ENCODE peak calls at places on chromosome 2, in five cellular contexts. C, M, P, A and X are unnamed samples.

GRCh38 chr2:112004246-112004645 is 50.8 kb upstream of the TMEM87B start:
- DNase-seq in A (no peak), C (no peak), M (peak; percentile 24), P (no peak), X (no peak)

GRCh38 chr2:149064365-149064841 is 25.9 kb downstream of the LYPD6B start:
- DNase-seq in C (no peak), A (no peak), P (no peak), M (no peak), X (no peak)

GRCh38 chr2:36173760-36174362 is 181.7 kb upstream of the CRIM1 start:
- DNase-seq in A (no peak), C (no peak), P (no peak), M (no peak), X (no peak)

GRCh38 chr2:59025157-59025757 is 784.1 kb upstream of the FANCL start:
- DNase-seq in M (peak; percentile 63), C (no peak), A (no peak), P (peak; percentile 26), X (no peak)

GRCh38 chr2:226031078-226031937 is 631.8 kb downstream of the NYAP2 start:
- DNase-seq in P (peak; percentile 59), M (peak; percentile 83), C (no peak), A (peak; percentile 75), X (peak; percentile 16)

GRCh38 chr2:134739261-134739878 is 20.6 kb upstream of the TMEM163 start:
- DNase-seq in A (no peak), P (no peak), M (no peak), C (no peak), X (no peak)

GRCh38 chr2:53515435-53516332 is 251.9 kb upstream of the CHAC2 start:
- DNase-seq in C (no peak), P (no peak), M (no peak), A (no peak), X (no peak)

GRCh38 chr2:134518101-134518500 is 200.7 kb downstream of the TMEM163 start:
- DNase-seq in P (no peak), C (no peak), A (no peak), M (no peak), X (no peak)

GRCh38 chr2:191869178-191869577 is 22.3 kb upstream of the CAVIN2 start:
- DNase-seq in M (peak; percentile 84), C (no peak), A (no peak), P (peak; percentile 68), X (no peak)

GRCh38 chr2:101881131-101881530 is 110.6 kb upstream of the IL1R2 start:
- DNase-seq in M (no peak), C (no peak), A (no peak), P (no peak), X (no peak)

GRCh38 chr2:54954705-54955357 is 95.4 kb downstream of the RTN4 start:
- DNase-seq in P (no peak), M (no peak), A (no peak), C (no peak), X (no peak)

GRCh38 chr2:39947294-39948015 is 168.4 kb upstream of the THUMPD2 start:
- DNase-seq in C (no peak), M (no peak), A (no peak), P (no peak), X (no peak)

GRCh38 chr2:188916831-188917230 is 57.3 kb upstream of the COL3A1 start:
- DNase-seq in A (no peak), P (no peak), M (peak; percentile 19), C (no peak), X (no peak)

GRCh38 chr2:101478561-101479001 is 3.7 kb upstream of the RFX8 start:
- DNase-seq in P (no peak), C (no peak), M (peak; percentile 54), A (no peak), X (no peak)